ENCODE peak calls at places on chromosomes 12 and 14, in eight cellular contexts. One of them, this sample, is unnamed.

GRCh38 chr12:27236498-27236897 is 7.6 kb upstream of the STK38L start:
- DNase-seq in fibroblast of mammary gland: peak; percentile 51
- DNase-seq in left lung: no peak
- DNase-seq in astrocyte of the spinal cord: no peak
- DNase-seq in thoracic aorta: no peak
- DNase-seq in kidney epithelial cell: no peak
- DNase-seq in keratinocyte: no peak
- DNase-seq in mucosa of descending colon: no peak
- DNase-seq in this sample: no peak

GRCh38 chr12:75481774-75482173 is 1.2 kb downstream of the GLIPR1 start:
- DNase-seq in thoracic aorta: no peak
- DNase-seq in left lung: no peak
- DNase-seq in keratinocyte: no peak
- DNase-seq in kidney epithelial cell: no peak
- DNase-seq in fibroblast of mammary gland: peak; percentile 83
- DNase-seq in astrocyte of the spinal cord: peak; percentile 74
- DNase-seq in mucosa of descending colon: no peak
- DNase-seq in this sample: no peak

GRCh38 chr14:95561001-95561412 is 26.2 kb downstream of the GLRX5 start:
- DNase-seq in kidney epithelial cell: no peak
- DNase-seq in astrocyte of the spinal cord: peak; percentile 84
- DNase-seq in left lung: peak; percentile 77
- DNase-seq in fibroblast of mammary gland: peak; percentile 82
- DNase-seq in keratinocyte: peak; percentile 57
- DNase-seq in mucosa of descending colon: peak; percentile 90
- DNase-seq in thoracic aorta: peak; percentile 50
- DNase-seq in this sample: peak; percentile 86

GRCh38 chr14:68790656-68791077 is 2.2 kb downstream of the ZFP36L1 start:
- DNase-seq in fibroblast of mammary gland: no peak
- DNase-seq in mucosa of descending colon: peak; percentile 60
- DNase-seq in thoracic aorta: no peak
- DNase-seq in keratinocyte: no peak
- DNase-seq in kidney epithelial cell: no peak
- DNase-seq in astrocyte of the spinal cord: no peak
- DNase-seq in left lung: no peak
- DNase-seq in this sample: peak; percentile 53

GRCh38 chr12:38175538-38175937 is 141.0 kb upstream of the ALG10B start:
- DNase-seq in keratinocyte: no peak
- DNase-seq in mucosa of descending colon: no peak
- DNase-seq in left lung: no peak
- DNase-seq in astrocyte of the spinal cord: no peak
- DNase-seq in kidney epithelial cell: no peak
- DNase-seq in fibroblast of mammary gland: no peak
- DNase-seq in thoracic aorta: no peak
- DNase-seq in this sample: no peak

GRCh38 chr12:113929312-113929989 is 36.7 kb downstream of the RBM19 start:
- DNase-seq in keratinocyte: no peak
- DNase-seq in mucosa of descending colon: no peak
- DNase-seq in astrocyte of the spinal cord: no peak
- DNase-seq in thoracic aorta: no peak
- DNase-seq in left lung: no peak
- DNase-seq in kidney epithelial cell: no peak
- DNase-seq in fibroblast of mammary gland: no peak
- DNase-seq in this sample: no peak

GRCh38 chr12:68619541-68619940 is 8.8 kb downstream of the RAP1B start:
- DNase-seq in thoracic aorta: no peak
- DNase-seq in mucosa of descending colon: no peak
- DNase-seq in left lung: no peak
- DNase-seq in keratinocyte: no peak
- DNase-seq in kidney epithelial cell: no peak
- DNase-seq in astrocyte of the spinal cord: no peak
- DNase-seq in fibroblast of mammary gland: no peak
- DNase-seq in this sample: no peak

GRCh38 chr14:54597795-54598443 is 31.0 kb downstream of the SAMD4A start:
- DNase-seq in kidney epithelial cell: no peak
- DNase-seq in astrocyte of the spinal cord: peak; percentile 42
- DNase-seq in fibroblast of mammary gland: peak; percentile 63
- DNase-seq in thoracic aorta: no peak
- DNase-seq in left lung: no peak
- DNase-seq in keratinocyte: no peak
- DNase-seq in mucosa of descending colon: no peak
- DNase-seq in this sample: no peak

GRCh38 chr12:125533434-125534029 is 468.3 kb downstream of the AACS start:
- DNase-seq in mucosa of descending colon: peak; percentile 53
- DNase-seq in left lung: no peak
- DNase-seq in keratinocyte: no peak
- DNase-seq in kidney epithelial cell: no peak
- DNase-seq in astrocyte of the spinal cord: peak; percentile 4
- DNase-seq in fibroblast of mammary gland: no peak
- DNase-seq in thoracic aorta: no peak
- DNase-seq in this sample: no peak

GRCh38 chr12:131365821-131366260 is 345.0 kb upstream of the SFSWAP start:
- DNase-seq in fibroblast of mammary gland: no peak
- DNase-seq in left lung: no peak
- DNase-seq in thoracic aorta: no peak
- DNase-seq in kidney epithelial cell: no peak
- DNase-seq in keratinocyte: no peak
- DNase-seq in mucosa of descending colon: no peak
- DNase-seq in astrocyte of the spinal cord: no peak
- DNase-seq in this sample: no peak

GRCh38 chr12:6949063-6949594 is 2.0 kb upstream of the PTPN6 start:
- DNase-seq in astrocyte of the spinal cord: no peak
- DNase-seq in kidney epithelial cell: no peak
- DNase-seq in keratinocyte: no peak
- DNase-seq in mucosa of descending colon: peak; percentile 32
- DNase-seq in thoracic aorta: no peak
- DNase-seq in left lung: peak; percentile 48
- DNase-seq in fibroblast of mammary gland: no peak
- DNase-seq in this sample: no peak

GRCh38 chr14:36771256-36771655 is 109.6 kb downstream of the PAX9 start:
- DNase-seq in astrocyte of the spinal cord: no peak
- DNase-seq in thoracic aorta: no peak
- DNase-seq in fibroblast of mammary gland: no peak
- DNase-seq in kidney epithelial cell: no peak
- DNase-seq in left lung: no peak
- DNase-seq in mucosa of descending colon: no peak
- DNase-seq in keratinocyte: no peak
- DNase-seq in this sample: no peak

GRCh38 chr12:102847131-102847530 is 69.9 kb downstream of the PAH start:
- DNase-seq in thoracic aorta: no peak
- DNase-seq in left lung: no peak
- DNase-seq in astrocyte of the spinal cord: no peak
- DNase-seq in mucosa of descending colon: no peak
- DNase-seq in kidney epithelial cell: no peak
- DNase-seq in fibroblast of mammary gland: no peak
- DNase-seq in keratinocyte: no peak
- DNase-seq in this sample: no peak

GRCh38 chr14:55271572-55272414 is 572 bp downstream of the FBXO34 start:
- DNase-seq in left lung: peak; percentile 81
- DNase-seq in astrocyte of the spinal cord: peak; percentile 77
- DNase-seq in fibroblast of mammary gland: peak; percentile 81
- DNase-seq in kidney epithelial cell: no peak
- DNase-seq in keratinocyte: peak; percentile 45
- DNase-seq in mucosa of descending colon: peak; percentile 84
- DNase-seq in thoracic aorta: peak; percentile 31
- DNase-seq in this sample: peak; percentile 82

GRCh38 chr14:76953196-76953945 is 75.1 kb downstream of the IRF2BPL start:
- DNase-seq in thoracic aorta: no peak
- DNase-seq in left lung: peak; percentile 81
- DNase-seq in kidney epithelial cell: no peak
- DNase-seq in fibroblast of mammary gland: peak; percentile 76
- DNase-seq in mucosa of descending colon: peak; percentile 77
- DNase-seq in astrocyte of the spinal cord: peak; percentile 81
- DNase-seq in keratinocyte: peak; percentile 92
- DNase-seq in this sample: peak; percentile 79

GRCh38 chr12:109539508-109539907 is 33.8 kb downstream of the MMAB start:
- DNase-seq in mucosa of descending colon: no peak
- DNase-seq in kidney epithelial cell: no peak
- DNase-seq in thoracic aorta: no peak
- DNase-seq in astrocyte of the spinal cord: peak; percentile 67
- DNase-seq in left lung: no peak
- DNase-seq in keratinocyte: no peak
- DNase-seq in fibroblast of mammary gland: peak; percentile 75
- DNase-seq in this sample: no peak

DNA sequence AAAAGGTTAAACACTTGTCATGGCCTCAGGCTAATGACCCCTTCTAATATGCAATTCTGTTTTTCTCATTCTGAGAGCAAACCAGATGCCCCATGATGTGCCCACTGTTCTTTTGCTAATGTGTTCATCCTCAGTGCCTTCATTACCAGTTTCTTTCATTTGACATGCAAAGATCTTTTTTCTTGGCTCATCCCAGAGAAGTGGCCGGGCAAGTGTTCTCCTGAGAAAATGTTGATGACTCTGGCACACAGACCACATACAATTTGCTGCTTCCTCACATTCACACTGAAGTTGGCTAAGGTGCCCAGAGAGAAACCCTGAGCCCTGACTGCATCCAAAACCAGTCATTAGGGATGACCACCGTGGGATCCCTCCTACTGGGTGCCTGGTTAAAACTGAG is 833.3 kb downstream of the DIO2 start:
- DNase-seq in fibroblast of mammary gland: no peak
- DNase-seq in left lung: no peak
- DNase-seq in keratinocyte: no peak
- DNase-seq in astrocyte of the spinal cord: no peak
- DNase-seq in thoracic aorta: no peak
- DNase-seq in kidney epithelial cell: no peak
- DNase-seq in mucosa of descending colon: no peak
- DNase-seq in this sample: no peak
- H3K4me3 ChIP-seq in fibroblast of mammary gland: no peak overlapping the region
- H3K4me3 ChIP-seq in left lung: no peak overlapping the region
- H3K4me3 ChIP-seq in keratinocyte: no peak overlapping the region
- H3K4me3 ChIP-seq in astrocyte of the spinal cord: no peak overlapping the region
- H3K4me3 ChIP-seq in thoracic aorta: no peak overlapping the region
- H3K4me3 ChIP-seq in kidney epithelial cell: no peak overlapping the region
- H3K4me3 ChIP-seq in mucosa of descending colon: no peak overlapping the region
- H3K4me3 ChIP-seq in this sample: no peak overlapping the region

GRCh38 chr12:30824311-30824710 is 69.6 kb upstream of the CAPRIN2 start:
- DNase-seq in left lung: no peak
- DNase-seq in fibroblast of mammary gland: no peak
- DNase-seq in mucosa of descending colon: no peak
- DNase-seq in keratinocyte: no peak
- DNase-seq in kidney epithelial cell: no peak
- DNase-seq in thoracic aorta: no peak
- DNase-seq in astrocyte of the spinal cord: no peak
- DNase-seq in this sample: no peak

GRCh38 chr12:30825341-30825740 is 70.6 kb upstream of the CAPRIN2 start:
- DNase-seq in fibroblast of mammary gland: no peak
- DNase-seq in astrocyte of the spinal cord: no peak
- DNase-seq in keratinocyte: no peak
- DNase-seq in mucosa of descending colon: no peak
- DNase-seq in left lung: no peak
- DNase-seq in kidney epithelial cell: no peak
- DNase-seq in thoracic aorta: no peak
- DNase-seq in this sample: peak; percentile 38

GRCh38 chr12:30823140-30823669 is 68.5 kb upstream of the CAPRIN2 start:
- DNase-seq in kidney epithelial cell: no peak
- DNase-seq in mucosa of descending colon: peak; percentile 55
- DNase-seq in left lung: peak; percentile 42
- DNase-seq in keratinocyte: no peak
- DNase-seq in thoracic aorta: no peak
- DNase-seq in astrocyte of the spinal cord: no peak
- DNase-seq in fibroblast of mammary gland: peak; percentile 32
- DNase-seq in this sample: peak; percentile 71

GRCh38 chr12:30822385-30823139 is 67.8 kb upstream of the CAPRIN2 start:
- DNase-seq in astrocyte of the spinal cord: peak; percentile 62
- DNase-seq in fibroblast of mammary gland: peak; percentile 48
- DNase-seq in kidney epithelial cell: no peak
- DNase-seq in keratinocyte: no peak
- DNase-seq in mucosa of descending colon: peak; percentile 74
- DNase-seq in left lung: peak; percentile 77
- DNase-seq in thoracic aorta: no peak
- DNase-seq in this sample: peak; percentile 77

DNA sequence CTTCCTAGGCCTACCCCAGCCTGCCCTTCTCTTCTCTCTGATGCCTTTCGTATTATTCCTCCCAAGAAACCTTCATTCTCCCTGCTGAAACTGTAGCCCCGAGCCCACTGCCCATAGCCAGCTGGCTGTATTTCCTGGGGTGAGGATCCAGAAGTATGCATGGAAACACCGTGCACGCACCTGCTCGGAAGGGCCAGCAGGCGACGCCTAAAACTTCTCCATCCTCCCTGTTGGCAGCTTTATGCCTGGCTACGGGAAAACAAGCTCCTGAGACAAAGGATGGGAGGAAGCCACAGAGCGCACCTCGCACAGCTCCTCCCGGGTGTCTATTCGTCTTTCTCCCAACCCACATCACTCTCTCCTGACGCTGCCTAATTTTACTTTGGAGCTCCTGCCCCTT is 69.0 kb upstream of the CAPRIN2 start:
- DNase-seq in left lung: no peak
- DNase-seq in mucosa of descending colon: no peak
- DNase-seq in astrocyte of the spinal cord: no peak
- DNase-seq in keratinocyte: no peak
- DNase-seq in fibroblast of mammary gland: no peak
- DNase-seq in thoracic aorta: no peak
- DNase-seq in kidney epithelial cell: no peak
- DNase-seq in this sample: peak; percentile 40
- TF ChIP-seq CTCF in left lung: no peak
- TF ChIP-seq CTCF in mucosa of descending colon: no peak
- TF ChIP-seq CTCF in astrocyte of the spinal cord: no peak
- TF ChIP-seq CTCF in keratinocyte: no peak
- TF ChIP-seq CTCF in fibroblast of mammary gland: no peak
- TF ChIP-seq CTCF in thoracic aorta: no peak
- TF ChIP-seq CTCF in kidney epithelial cell: no peak
- TF ChIP-seq CTCF in this sample: no peak

DNA sequence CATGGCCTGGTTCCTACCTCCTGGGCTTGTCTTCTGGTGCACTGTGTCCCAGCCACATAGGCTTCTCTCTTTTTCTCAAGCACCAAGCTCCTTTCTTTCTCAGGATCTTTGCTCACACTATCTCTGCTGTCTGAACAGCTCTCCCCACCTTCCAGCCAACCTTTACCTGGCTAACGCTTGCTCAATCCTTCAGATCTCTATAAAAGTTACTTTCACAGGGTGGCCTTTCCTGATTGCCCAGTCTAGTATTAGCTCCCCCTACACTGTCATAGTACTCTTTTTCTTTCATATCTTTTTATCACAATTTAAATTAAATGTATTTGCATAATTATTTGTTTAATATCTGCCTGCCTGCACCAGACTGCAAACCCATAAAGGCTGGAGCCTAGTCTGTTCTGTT is 3.8 kb downstream of the PARP11 start:
- DNase-seq in left lung: no peak
- DNase-seq in fibroblast of mammary gland: no peak
- DNase-seq in mucosa of descending colon: no peak
- DNase-seq in thoracic aorta: no peak
- DNase-seq in kidney epithelial cell: no peak
- DNase-seq in keratinocyte: no peak
- DNase-seq in astrocyte of the spinal cord: no peak
- DNase-seq in this sample: no peak
- H3K4me3 ChIP-seq in left lung: peak overlapping the region; percentile 23
- H3K4me3 ChIP-seq in fibroblast of mammary gland: no peak overlapping the region
- H3K4me3 ChIP-seq in mucosa of descending colon: no peak overlapping the region
- H3K4me3 ChIP-seq in thoracic aorta: peak overlapping the region; percentile 40
- H3K4me3 ChIP-seq in kidney epithelial cell: no peak overlapping the region
- H3K4me3 ChIP-seq in keratinocyte: no peak overlapping the region
- H3K4me3 ChIP-seq in astrocyte of the spinal cord: no peak overlapping the region
- H3K4me3 ChIP-seq in this sample: no peak overlapping the region

DNA sequence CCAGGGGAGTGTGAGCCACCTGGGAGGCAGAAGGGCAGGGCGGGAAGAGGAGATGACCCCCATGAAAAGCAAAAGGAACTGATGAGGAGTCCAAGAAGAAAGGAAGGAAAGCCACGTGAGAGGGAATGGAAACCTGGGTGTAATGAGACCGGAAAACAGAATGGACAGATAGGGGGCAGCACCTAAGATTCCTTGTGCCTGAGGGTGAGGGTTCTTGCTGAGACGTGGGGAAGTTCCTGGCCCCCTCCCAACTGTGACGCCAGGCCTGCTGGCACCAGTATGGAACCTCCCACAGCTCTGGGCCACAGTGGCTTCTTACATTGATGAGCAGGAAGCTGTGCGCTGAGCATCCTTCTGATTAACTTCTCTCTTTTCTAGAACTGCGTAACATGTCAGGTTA is 30.8 kb downstream of the TTC7B start:
- DNase-seq in thoracic aorta: no peak
- DNase-seq in kidney epithelial cell: no peak
- DNase-seq in left lung: peak; percentile 62
- DNase-seq in astrocyte of the spinal cord: peak; percentile 12
- DNase-seq in fibroblast of mammary gland: no peak
- DNase-seq in keratinocyte: no peak
- DNase-seq in mucosa of descending colon: no peak
- DNase-seq in this sample: peak; percentile 82
- TF ChIP-seq CTCF in thoracic aorta: no peak
- TF ChIP-seq CTCF in kidney epithelial cell: peak; percentile 4
- TF ChIP-seq CTCF in left lung: no peak
- TF ChIP-seq CTCF in astrocyte of the spinal cord: peak; percentile 14
- TF ChIP-seq CTCF in fibroblast of mammary gland: no peak
- TF ChIP-seq CTCF in keratinocyte: peak; percentile 34
- TF ChIP-seq CTCF in mucosa of descending colon: no peak
- TF ChIP-seq CTCF in this sample: peak; percentile 14

This sample was measured in right atrium auricular region.